ENCODE peak calls at places on chromosome 14, in five cellular contexts. J is esophagus squamous epithelium, N is HCT116, K is heart left ventricle, D is stomach. T is an unnamed sample.
A peak's percentile ranks its signal among the peaks of the same experiment; 100 is the strongest.

GRCh38 chr14:53295985-53296582 is 143.0 kb upstream of the DDHD1 start:
- DNase-seq in D (no peak), J (no peak), K (no peak), N (peak; percentile 23), T (no peak)

GRCh38 chr14:33457617-33458016 is 493.3 kb downstream of the EGLN3 start:
- DNase-seq in K (no peak), N (no peak), D (no peak), J (no peak), T (no peak)

GRCh38 chr14:80468331-80469122 is 257.2 kb upstream of the DIO2 start:
- DNase-seq in N (no peak), K (no peak), J (no peak), D (no peak), T (no peak)

GRCh38 chr14:101836131-101836530 is 74.6 kb downstream of the PPP2R5C start:
- DNase-seq in D (no peak), N (no peak), K (peak; percentile 54), J (no peak), T (no peak)

GRCh38 chr14:77206261-77206824 is 24.7 kb downstream of the TMEM63C start:
- DNase-seq in K (no peak), N (no peak), J (no peak), D (no peak), T (no peak)

GRCh38 chr14:54001189-54001878 is 44.7 kb upstream of the BMP4 start:
- DNase-seq in K (no peak), N (no peak), D (no peak), J (no peak), T (no peak)

GRCh38 chr14:50762001-50762930 is 68.7 kb downstream of the NIN start:
- DNase-seq in K (no peak), J (no peak), D (no peak), N (no peak), T (no peak)

GRCh38 chr14:101112351-101113107 is 209.0 kb upstream of the RTL1 start:
- DNase-seq in K (no peak), D (peak; percentile 18), N (no peak), J (no peak), T (no peak)

GRCh38 chr14:32630701-32631100 is 301.6 kb downstream of the AKAP6 start:
- DNase-seq in K (no peak), N (no peak), D (no peak), J (no peak), T (no peak)

GRCh38 chr14:105305769-105306168 is 5.0 kb upstream of the BRF1 start:
- DNase-seq in D (no peak), K (no peak), J (no peak), N (no peak), T (no peak)

GRCh38 chr14:69043007-69043444 is 63.9 kb upstream of the ACTN1 start:
- DNase-seq in N (no peak), D (peak; percentile 51), K (no peak), J (no peak), T (peak; percentile 63)

GRCh38 chr14:77290705-77291104 is 19.7 kb upstream of the NGB start:
- DNase-seq in D (no peak), N (no peak), K (no peak), J (no peak), T (no peak)

GRCh38 chr14:70709726-70710382 is 68.1 kb downstream of the TTC9 start:
- DNase-seq in J (no peak), K (no peak), D (no peak), N (no peak), T (no peak)

GRCh38 chr14:50303744-50304471 is 8.1 kb downstream of the L2HGDH start:
- DNase-seq in N (no peak), D (peak; percentile 73), K (no peak), J (no peak), T (peak; percentile 67)

GRCh38 chr14:84208451-84208850 is 1321.5 kb upstream of the FLRT2 start:
- DNase-seq in N (no peak), D (no peak), K (no peak), J (no peak), T (no peak)

GRCh38 chr14:33950320-33951182 is at the start of gene EGLN3:
- DNase-seq in K (peak; percentile 92), D (peak; percentile 94), N (peak; percentile 68), J (no peak), T (peak; percentile 92)

GRCh38 chr14:80325688-80326087 is 114.4 kb upstream of the DIO2 start:
- DNase-seq in J (no peak), N (no peak), D (no peak), K (no peak), T (no peak)

GRCh38 chr14:32494566-32495434 is 165.7 kb downstream of the AKAP6 start:
- DNase-seq in D (no peak), K (no peak), J (no peak), N (no peak), T (no peak)

GRCh38 chr14:59020382-59020781 is 168.1 kb upstream of the DAAM1 start:
- DNase-seq in J (no peak), N (peak; percentile 18), D (no peak), K (no peak), T (no peak)

GRCh38 chr14:96867634-96868033 is 70.5 kb downstream of the VRK1 start:
- DNase-seq in K (no peak), D (no peak), J (no peak), N (no peak), T (no peak)
- TF ChIP-seq POLR2A in K (no peak), D (no peak), J (no peak), N (no peak), T (no peak)

DNA sequence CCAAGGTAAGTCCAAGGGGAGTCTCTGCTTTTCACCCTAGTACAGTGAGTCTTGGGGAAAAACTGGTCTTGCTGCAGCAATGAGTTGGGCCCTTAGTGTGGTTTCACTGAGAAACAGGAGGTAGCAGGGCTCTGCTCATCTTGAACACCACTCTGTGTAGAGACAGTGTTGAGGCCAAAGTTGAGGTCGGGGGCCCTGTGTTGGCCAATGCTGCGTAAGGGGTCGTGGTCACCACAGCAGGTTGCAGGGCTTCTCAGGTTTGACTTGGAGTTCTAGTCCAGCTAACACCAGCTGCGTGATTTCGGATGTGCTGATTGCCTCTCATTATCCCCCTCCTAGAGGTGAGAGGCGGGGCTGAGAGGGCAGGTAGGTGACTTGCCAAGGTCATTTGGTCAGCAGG is 807.5 kb downstream of the VRK1 start:
- DNase-seq in K (no peak), D (no peak), N (no peak), J (no peak), T (no peak)
- H3K27ac ChIP-seq in K (no peak overlapping the region), D (no peak overlapping the region), N (no peak overlapping the region), J (no peak overlapping the region), T (no peak overlapping the region)

DNA sequence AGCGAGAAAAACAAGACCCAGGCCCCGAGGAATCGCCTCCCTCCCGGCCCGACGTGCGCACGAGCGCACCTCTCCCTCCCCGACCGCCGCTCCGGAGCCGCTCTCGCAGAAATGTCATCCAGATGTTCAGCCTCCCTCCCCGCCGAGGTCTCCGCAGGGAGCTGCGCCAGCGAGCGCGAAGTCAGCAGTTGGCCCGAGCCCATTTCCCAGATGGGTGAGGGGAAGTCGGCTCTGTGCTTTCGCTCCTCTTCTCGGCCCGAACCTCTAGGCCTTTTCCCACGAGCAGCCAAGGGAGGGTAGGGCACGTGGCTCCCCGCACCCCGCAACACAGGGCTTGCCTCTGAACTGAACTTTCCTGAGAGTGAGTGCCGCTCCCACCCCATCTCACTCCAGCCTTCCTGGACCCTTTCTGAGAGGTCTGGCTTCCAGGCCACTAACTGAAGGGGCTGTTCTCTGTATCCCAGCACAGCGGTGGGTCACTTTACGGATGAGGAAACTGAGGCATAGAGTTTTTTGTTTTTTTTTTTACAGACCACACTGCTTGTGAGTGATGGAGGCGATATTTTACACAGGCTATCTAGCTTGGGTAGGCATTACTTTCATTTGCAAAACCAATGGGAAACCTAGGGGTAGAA is 1.0 kb upstream of the TGFB3 start:
- DNase-seq in K (peak; percentile 80), D (no peak), J (no peak), N (no peak), T (peak; percentile 85)
- TF ChIP-seq POLR2A in K (no peak), D (peak; percentile 4), J (no peak), N (no peak), T (peak; percentile 54)

GRCh38 chr14:89428163-89428523 is 11.1 kb upstream of the FOXN3 start:
- DNase-seq in J (no peak), K (no peak), D (no peak), N (no peak), T (no peak)
- H3K27ac ChIP-seq in J (peak overlapping the region; percentile 79), K (no peak overlapping the region), D (peak overlapping the region; percentile 78), N (no peak overlapping the region), T (no peak overlapping the region)